ENCODE peak calls at places on chromosomes 12 and 14, in seven cellular contexts. Q is IMR-90, B is PC-3, P is H1, O is mesendoderm, R is OCI-LY7, I is fibroblast of lung. F is an unnamed sample.

GRCh38 chr12:87518508-87518907 is 510.7 kb downstream of the C12orf50 start:
- DNase-seq in I (peak; percentile 38), R (no peak), O (no peak), Q (no peak), P (no peak), B (no peak), F (no peak)

GRCh38 chr12:130421896-130422295 is 84.2 kb downstream of the PIWIL1 start:
- DNase-seq in O (no peak), I (no peak), P (no peak), B (no peak), Q (no peak), R (no peak), F (no peak)

GRCh38 chr12:1820191-1820599 is at the start of gene LRTM2:
- DNase-seq in P (no peak), Q (no peak), R (no peak), O (no peak), I (no peak), B (no peak), F (no peak)

GRCh38 chr12:100128509-100128908 is 14.2 kb downstream of the BLTP3B start:
- DNase-seq in P (no peak), Q (peak; percentile 41), R (no peak), B (peak; percentile 54), O (peak; percentile 85), I (peak; percentile 59), F (no peak)

GRCh38 chr14:103361868-103362267 is 23.3 kb upstream of the MARK3 start:
- DNase-seq in Q (peak; percentile 99), R (no peak), B (peak; percentile 97), I (peak; percentile 98), O (no peak), P (no peak), F (no peak)

GRCh38 chr12:115709410-115710065 is 568.0 kb downstream of the MED13L start:
- DNase-seq in Q (no peak), P (no peak), B (no peak), O (no peak), R (no peak), I (peak; percentile 32), F (no peak)

GRCh38 chr12:108201808-108202207 is 72.7 kb downstream of the WSCD2 start:
- DNase-seq in B (no peak), P (no peak), O (peak; percentile 88), Q (no peak), R (no peak), I (no peak), F (no peak)

GRCh38 chr12:48936379-48936979 is 11.2 kb upstream of the FKBP11 start:
- DNase-seq in B (peak; percentile 76), R (peak; percentile 74), P (peak; percentile 63), O (peak; percentile 85), Q (peak; percentile 79), I (peak; percentile 84), F (peak; percentile 83)

GRCh38 chr12:94262228-94263010 is 114.0 kb downstream of the PLXNC1 start:
- DNase-seq in B (peak; percentile 62), O (no peak), R (peak; percentile 85), P (no peak), Q (peak; percentile 96), I (peak; percentile 99), F (no peak)

GRCh38 chr14:61704554-61704953 is 9.2 kb downstream of the HIF1A start:
- DNase-seq in P (no peak), I (no peak), Q (no peak), B (no peak), O (no peak), R (no peak), F (no peak)

GRCh38 chr14:51534623-51535022 is 117.1 kb upstream of the FRMD6 start:
- DNase-seq in I (no peak), P (no peak), R (no peak), O (peak; percentile 18), Q (peak; percentile 67), B (peak; percentile 99), F (no peak)

GRCh38 chr14:52154992-52155655 is 86.3 kb upstream of the NID2 start:
- DNase-seq in R (no peak), O (no peak), Q (no peak), B (no peak), P (no peak), I (no peak), F (no peak)

GRCh38 chr14:46215801-46216200 is 435.8 kb downstream of the RPL10L start:
- DNase-seq in B (no peak), R (no peak), Q (no peak), I (no peak), O (no peak), P (no peak), F (no peak)

GRCh38 chr14:50342211-50343080 is 30.3 kb downstream of the DMAC2L start:
- DNase-seq in I (peak; percentile 81), O (peak; percentile 81), B (peak; percentile 86), Q (peak; percentile 71), R (no peak), P (no peak), F (no peak)

GRCh38 chr12:92571169-92571568 is 131.6 kb upstream of the PLEKHG7 start:
- DNase-seq in B (no peak), I (no peak), R (no peak), O (no peak), P (no peak), Q (no peak), F (no peak)

GRCh38 chr14:37081220-37081619 is 91.2 kb downstream of the SLC25A21 start:
- DNase-seq in O (peak; percentile 57), Q (peak; percentile 32), I (peak; percentile 16), P (no peak), R (no peak), B (peak; percentile 93), F (no peak)

GRCh38 chr12:51246254-51246853 is 7.7 kb downstream of the DAZAP2 start:
- DNase-seq in B (no peak), I (peak; percentile 59), O (peak; percentile 61), P (no peak), Q (peak; percentile 68), R (peak; percentile 41), F (no peak)

GRCh38 chr14:35134329-35135123 is 12.2 kb downstream of the PRORP start:
- DNase-seq in R (no peak), Q (no peak), B (no peak), I (no peak), P (no peak), O (no peak), F (no peak)

GRCh38 chr12:109053382-109054123 is 1.2 kb downstream of the USP30 start:
- DNase-seq in R (peak; percentile 58), O (no peak), I (peak; percentile 1), B (no peak), Q (no peak), P (no peak), F (no peak)

DNA sequence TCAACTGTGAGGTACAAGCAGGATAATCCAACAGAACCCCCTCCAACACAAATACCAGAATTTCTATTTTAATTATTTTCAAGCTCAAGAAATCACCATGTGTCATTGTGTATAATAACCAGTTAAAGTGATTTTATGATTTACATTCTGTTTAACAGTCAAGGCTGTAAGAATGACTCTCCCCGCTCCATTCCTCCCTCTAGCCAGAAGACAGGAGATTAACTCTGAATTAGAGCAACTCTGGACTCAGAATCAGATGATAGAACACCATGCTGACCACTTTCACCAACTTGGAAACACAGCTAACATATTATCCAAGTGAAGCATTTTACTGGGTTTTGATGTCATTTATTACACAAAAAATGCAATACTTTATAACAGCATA is 71.9 kb downstream of the ATP2B1 start:
- DNase-seq in I (peak; percentile 17), P (no peak), B (peak; percentile 75), Q (no peak), R (no peak), O (no peak), F (no peak)
- H3K36me3 ChIP-seq in I (peaks cover 2% of the 10 kb centered on the region), P (no peaks in the 10 kb centered on the region), B (peaks cover 33% of the 10 kb centered on the region), Q (peaks cover 3% of the 10 kb centered on the region), R (peaks cover 61% of the 10 kb centered on the region), O (no peaks in the 10 kb centered on the region), F (peaks cover 35% of the 10 kb centered on the region)

DNA sequence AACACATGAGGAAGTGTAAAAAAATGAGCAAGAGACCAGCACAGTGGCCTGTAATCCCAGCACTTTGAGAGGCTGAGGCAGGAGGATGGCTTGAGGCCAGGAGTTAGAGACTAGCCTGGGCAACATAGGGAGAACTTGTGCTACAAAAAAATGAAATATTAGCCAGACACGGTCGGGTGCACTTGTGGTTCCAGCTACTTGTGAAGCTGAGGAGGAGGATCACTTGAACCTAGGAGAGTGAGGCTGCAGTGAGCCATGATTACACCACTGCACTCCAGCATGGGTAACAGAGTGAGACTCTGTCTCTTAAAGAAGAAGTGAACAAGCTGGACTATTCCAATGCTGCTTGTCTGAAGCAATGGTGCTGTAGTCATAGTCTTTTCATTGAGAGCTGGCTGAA is 36.3 kb upstream of the MAP3K9 start:
- DNase-seq in R (no peak), I (no peak), P (no peak), Q (no peak), B (no peak), O (no peak), F (no peak)
- H3K4me2 ChIP-seq in R (no peak overlapping the region), I (no peak overlapping the region), P (no peak overlapping the region), Q (no peak overlapping the region), B (no peak overlapping the region), O (no peak overlapping the region), F (no peak overlapping the region)

GRCh38 chr12:122243965-122244364 is 18.1 kb upstream of the DIABLO start:
- DNase-seq in O (no peak), B (no peak), P (no peak), I (no peak), R (no peak), Q (no peak), F (no peak)
- H3K36me3 ChIP-seq in O (peaks cover 2% of the 10 kb centered on the region), B (peaks cover 9% of the 10 kb centered on the region), P (no peaks in the 10 kb centered on the region), I (no peaks in the 10 kb centered on the region), R (peaks cover 31% of the 10 kb centered on the region), Q (peaks cover 12% of the 10 kb centered on the region), F (peaks cover 4% of the 10 kb centered on the region)

GRCh38 chr14:85987292-85987691 is 457.3 kb downstream of the FLRT2 start:
- DNase-seq in P (no peak), I (no peak), O (peak; percentile 3), R (no peak), Q (no peak), B (no peak), F (no peak)
- H3K4me2 ChIP-seq in P (no peak overlapping the region), I (no peak overlapping the region), O (no peak overlapping the region), R (no peak overlapping the region), Q (no peak overlapping the region), B (no peak overlapping the region), F (no peak overlapping the region)

DNA sequence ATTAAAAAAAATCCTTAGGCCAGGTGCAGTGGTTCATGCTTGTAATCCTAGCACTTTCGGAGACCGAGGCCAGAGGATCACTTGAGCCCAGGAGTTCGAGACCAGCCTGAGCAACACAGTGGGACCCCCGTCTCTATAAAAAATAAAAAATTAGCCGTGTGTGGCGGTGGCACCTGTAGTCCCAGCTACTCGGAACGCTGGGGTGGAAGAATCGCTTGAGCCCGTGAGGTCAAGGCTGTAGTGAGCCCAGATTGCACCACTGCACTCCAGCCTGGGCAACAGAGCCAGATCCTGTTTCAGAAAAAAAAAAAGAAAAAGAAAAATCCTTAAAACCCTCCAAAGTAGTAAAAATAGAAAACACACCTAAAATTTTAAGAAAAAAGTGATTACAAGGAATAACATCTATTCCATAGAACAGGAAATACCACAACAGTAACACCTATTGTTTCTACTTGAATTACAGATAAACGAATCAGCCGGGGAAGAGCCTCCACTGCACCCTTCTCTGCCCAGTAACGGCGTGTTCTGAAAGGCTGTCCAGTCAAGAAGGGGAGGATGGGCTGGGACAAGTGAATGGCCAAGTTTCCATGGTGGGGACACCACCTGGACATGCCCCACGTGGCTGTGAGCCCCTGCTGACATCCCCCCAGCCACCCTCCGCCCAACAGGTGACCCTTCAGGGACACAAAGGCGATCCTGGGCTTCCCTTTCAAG is 17.8 kb downstream of the POLE start:
- DNase-seq in O (peak; percentile 17), P (no peak), R (no peak), Q (no peak), B (no peak), I (no peak), F (no peak)
- H3K36me3 ChIP-seq in O (peaks cover 34% of the 10 kb centered on the region), P (peaks cover 46% of the 10 kb centered on the region), R (peaks cover 94% of the 10 kb centered on the region), Q (peaks cover 46% of the 10 kb centered on the region), B (peaks cover 48% of the 10 kb centered on the region), I (peaks cover 20% of the 10 kb centered on the region), F (peaks cover 97% of the 10 kb centered on the region)